ENCODE peak calls at places on chromosomes 12 and 14, in six cellular contexts. K is HepG2, S is SK-N-SH, P is HCT116, W is K562, O is GM12878. F is an unnamed sample.

GRCh38 chr12:75438052-75438754 is 42.4 kb upstream of the GLIPR1 start:
- DNase-seq in K (no peak), P (no peak), W (no peak), S (no peak), O (no peak), F (no peak)

GRCh38 chr14:51852541-51852940 is 7.9 kb upstream of the GNG2 start:
- DNase-seq in S (no peak), W (no peak), K (no peak), O (no peak), P (no peak), F (no peak)

GRCh38 chr14:93076755-93077154 is 39.0 kb downstream of the ITPK1 start:
- DNase-seq in W (no peak), K (no peak), S (no peak), P (no peak), O (no peak), F (no peak)

GRCh38 chr14:55274760-55275159 is 3.5 kb downstream of the FBXO34 start:
- DNase-seq in P (no peak), K (no peak), O (no peak), W (no peak), S (peak), F (no peak)

GRCh38 chr14:23494223-23494622 is 24.7 kb downstream of the NGDN start:
- DNase-seq in K (peak), S (peak), P (no peak), O (no peak), W (no peak), F (no peak)

GRCh38 chr12:5708371-5708770 is 236.7 kb downstream of the ANO2 start:
- DNase-seq in O (no peak), P (no peak), K (no peak), W (no peak), S (no peak), F (no peak)

GRCh38 chr14:99118046-99118721 is 153.8 kb downstream of the BCL11B start:
- DNase-seq in W (no peak), S (peak), K (no peak), O (no peak), P (no peak), F (no peak)

GRCh38 chr14:104930526-104931322 is 6.0 kb downstream of the PLD4 start:
- DNase-seq in S (no peak), O (no peak), P (no peak), K (no peak), W (no peak), F (no peak)

GRCh38 chr12:57723630-57723962 is 14.9 kb downstream of the AGAP2 start:
- DNase-seq in W (no peak), O (no peak), S (no peak), K (no peak), P (no peak), F (no peak)

GRCh38 chr12:62686938-62687337 is 220.3 kb downstream of the MON2 start:
- DNase-seq in K (no peak), P (no peak), O (no peak), S (no peak), W (no peak), F (no peak)

GRCh38 chr12:6465467-6466183 is 4.9 kb downstream of the VAMP1 start:
- DNase-seq in W (peak), K (peak), S (peak), P (peak), O (no peak), F (peak)

GRCh38 chr12:1130571-1130970 is 139.5 kb downstream of the ERC1 start:
- DNase-seq in K (peak), W (no peak), P (peak), O (no peak), S (no peak), F (no peak)

GRCh38 chr12:90010089-90010488 is 301.5 kb upstream of the ATP2B1 start:
- DNase-seq in P (no peak), S (no peak), K (no peak), W (no peak), O (no peak), F (no peak)

GRCh38 chr14:26775765-26776577 is 178.1 kb upstream of the NOVA1 start:
- DNase-seq in S (no peak), P (no peak), W (no peak), K (no peak), O (no peak), F (peak)

GRCh38 chr12:29350080-29350479 is 30.9 kb downstream of the ERGIC2 start:
- DNase-seq in S (peak), O (no peak), P (no peak), W (no peak), K (peak), F (no peak)

GRCh38 chr12:79296871-79297270 is 393.9 kb downstream of the PAWR start:
- DNase-seq in P (no peak), S (no peak), W (no peak), K (no peak), O (no peak), F (no peak)

GRCh38 chr14:57871487-57872080 is 5.7 kb upstream of the SLC35F4 start:
- DNase-seq in K (peak), W (peak), P (peak), S (peak), O (peak), F (peak)

GRCh38 chr14:51448831-51449665 is 202.7 kb upstream of the FRMD6 start:
- DNase-seq in P (no peak), O (no peak), W (no peak), S (peak), K (no peak), F (no peak)

GRCh38 chr12:123271182-123271491 is 519 bp downstream of the CDK2AP1 start:
- DNase-seq in P (no peak), W (peak), O (no peak), S (peak), K (peak), F (no peak)

GRCh38 chr12:69765515-69765914 is 26.9 kb downstream of the RAB3IP start:
- DNase-seq in P (no peak), O (no peak), K (no peak), W (no peak), S (no peak), F (no peak)

GRCh38 chr12:23028158-23028802 is 403.3 kb downstream of the ETNK1 start:
- DNase-seq in K (no peak), O (no peak), S (no peak), W (no peak), P (no peak), F (no peak)

GRCh38 chr12:124390442-124391116 is 95.7 kb downstream of the RFLNA start:
- DNase-seq in P (peak), S (no peak), O (peak), W (no peak), K (no peak), F (no peak)

GRCh38 chr12:101045486-101046474 is 164.3 kb downstream of the SLC5A8 start:
- DNase-seq in S (no peak), O (no peak), K (no peak), P (no peak), W (no peak), F (no peak)

GRCh38 chr12:93079271-93079670 is 150.2 kb upstream of the EEA1 start:
- DNase-seq in K (no peak), S (no peak), W (no peak), P (no peak), O (no peak), F (no peak)

GRCh38 chr14:68261092-68261842 is 441.7 kb downstream of the RAD51B start:
- DNase-seq in K (no peak), W (no peak), O (no peak), P (no peak), S (no peak), F (no peak)

GRCh38 chr12:53123578-53124351 is 20.5 kb downstream of the SOAT2 start:
- DNase-seq in O (no peak), K (no peak), W (no peak), S (no peak), P (no peak), F (no peak)
- TF ChIP-seq SIN3A in O (no peak), K (no peak), W (no peak), S (no peak), P (no peak), F (no peak)

DNA sequence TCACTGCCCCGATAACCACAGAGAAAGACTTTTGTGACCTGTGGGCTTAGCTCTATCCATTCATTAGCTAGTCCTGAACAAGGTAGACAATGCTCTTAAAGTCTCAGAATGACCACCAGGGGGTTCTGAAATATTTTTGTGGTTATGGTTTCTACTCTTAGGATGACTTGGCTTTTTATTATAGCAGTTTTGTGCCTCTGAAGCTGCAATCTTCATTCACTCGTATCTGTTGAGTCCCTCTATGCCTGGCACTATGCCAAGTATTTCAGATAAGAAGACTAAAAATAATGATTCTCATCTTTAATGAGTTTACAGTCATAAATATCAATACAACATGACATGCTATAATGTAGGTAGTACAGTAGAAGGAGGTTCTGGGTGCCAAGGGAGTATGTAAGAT is 130.8 kb upstream of the TRHDE start:
- DNase-seq in S (peak), P (peak), O (peak), W (peak), K (peak), F (no peak)
- TF ChIP-seq CTCF in S (peak), P (no peak), O (peak), W (no peak), K (no peak), F (peak)

GRCh38 chr12:59891180-59891579 is 295.4 kb downstream of the SLC16A7 start:
- DNase-seq in O (no peak), W (no peak), K (no peak), P (no peak), S (no peak), F (no peak)

DNA sequence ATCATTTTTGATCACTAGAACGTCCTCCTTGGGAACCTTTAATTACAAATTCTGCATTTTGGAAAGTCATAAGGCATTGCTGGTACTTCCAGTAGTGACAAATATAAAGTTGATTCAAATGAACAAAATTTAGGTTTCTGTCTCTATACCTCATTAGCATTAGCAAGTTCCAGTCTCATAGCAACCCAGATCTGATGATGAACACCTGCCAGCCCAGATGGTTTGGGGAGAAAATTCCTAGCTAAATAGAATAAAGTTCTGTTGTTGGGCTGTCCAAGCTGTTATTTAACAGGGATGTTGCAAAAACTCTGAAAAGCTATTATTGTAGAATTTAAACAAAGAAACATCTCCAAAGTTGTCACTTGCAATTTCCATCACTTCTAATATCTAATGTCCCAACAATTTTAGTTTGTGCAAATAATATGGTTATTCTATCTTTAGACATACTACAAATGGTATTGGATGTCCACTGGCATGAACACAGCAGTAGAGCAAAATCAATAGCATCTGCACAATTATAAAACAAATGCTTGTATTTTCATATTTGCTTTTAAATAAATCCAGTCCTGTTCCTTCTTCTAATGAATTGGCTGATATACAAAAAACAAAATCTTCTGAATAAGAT is 299.4 kb downstream of the SLC16A7 start:
- DNase-seq in P (no peak), W (no peak), K (no peak), O (no peak), S (no peak), F (no peak)
- TF ChIP-seq REST in P (no peak), W (no peak), K (no peak), O (no peak), S (no peak), F (no peak)

DNA sequence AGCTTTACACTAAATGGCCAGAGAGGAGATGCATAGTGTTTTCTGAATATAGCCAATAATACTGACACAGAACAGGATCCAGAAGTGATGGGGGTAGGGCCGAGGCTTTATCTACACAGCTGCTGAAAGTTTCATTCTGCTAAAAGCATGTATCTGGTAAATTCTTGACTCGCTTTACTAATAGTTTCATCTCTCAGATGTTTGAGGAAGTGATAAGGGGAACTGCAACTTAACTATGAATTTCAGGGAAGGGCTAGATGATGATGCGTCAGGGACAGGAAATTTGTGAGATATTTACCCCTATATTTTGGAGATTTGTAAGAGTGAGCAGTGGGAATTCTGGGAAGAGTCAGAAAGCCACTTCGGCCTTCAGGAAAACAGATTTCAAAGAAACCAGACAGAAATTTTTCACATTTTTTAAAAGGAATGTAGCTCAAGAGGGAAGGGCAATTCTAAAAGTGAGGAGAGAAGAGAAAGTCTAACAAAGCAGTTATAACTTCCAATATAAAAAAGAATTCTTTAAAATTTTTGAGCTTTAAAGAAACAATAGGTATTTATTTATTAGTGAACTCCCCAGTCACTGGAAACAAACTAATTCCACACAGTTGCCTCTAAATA is 243.1 kb downstream of the BCAT1 start:
- DNase-seq in W (no peak), K (no peak), S (no peak), P (no peak), O (peak), F (no peak)
- TF ChIP-seq SIN3A in W (no peak), K (no peak), S (no peak), P (no peak), O (no peak), F (no peak)

GRCh38 chr12:44247588-44247987 is 411.7 kb downstream of the TMEM117 start:
- DNase-seq in P (no peak), S (peak), K (no peak), O (no peak), W (no peak), F (no peak)
- TF ChIP-seq CTCF in P (no peak), S (peak), K (peak), O (peak), W (no peak), F (no peak)